ENCODE peak calls at places on chromosomes 11 and 22, in eight cellular contexts. R is type B pancreatic cell, A is pulmonary artery endothelial cell, G is A172, V is NCI-H774, W is AG08396, Z is spleen, U is glomerular endothelial cell. H is an unnamed sample.

GRCh38 chr11:45266693-45267451 is 19.3 kb downstream of the SYT13 start:
- DNase-seq in R (no peak), A (no peak), G (no peak), V (no peak), W (no peak), Z (no peak), U (no peak), H (no peak)

GRCh38 chr11:26753738-26754504 is 32.1 kb upstream of the SLC5A12 start:
- DNase-seq in R (no peak), A (no peak), G (peak), V (peak), W (peak), Z (no peak), U (peak), H (no peak)

GRCh38 chr11:97860237-97860636 is 1160.5 kb upstream of the CNTN5 start:
- DNase-seq in R (no peak), A (no peak), G (no peak), V (no peak), W (no peak), Z (no peak), U (no peak), H (no peak)

GRCh38 chr22:29917052-29917902 is 34.3 kb downstream of the MTMR3 start:
- DNase-seq in R (no peak), A (no peak), G (no peak), V (no peak), W (no peak), Z (no peak), U (no peak), H (no peak)

GRCh38 chr11:106304274-106304673 is 226.8 kb downstream of the AASDHPPT start:
- DNase-seq in R (no peak), A (no peak), G (no peak), V (no peak), W (peak), Z (no peak), U (no peak), H (no peak)

GRCh38 chr11:86696004-86696403 is 23.6 kb upstream of the ME3 start:
- DNase-seq in R (no peak), A (peak), G (peak), V (no peak), W (peak), Z (no peak), U (peak), H (peak)

GRCh38 chr11:106523921-106524320 is 446.5 kb downstream of the AASDHPPT start:
- DNase-seq in R (no peak), A (no peak), G (no peak), V (no peak), W (no peak), Z (no peak), U (no peak), H (no peak)

GRCh38 chr22:36439481-36440271 is 41.8 kb downstream of the TXN2 start:
- DNase-seq in R (no peak), A (no peak), G (peak), V (no peak), W (peak), Z (no peak), U (no peak), H (no peak)

GRCh38 chr22:35089139-35089538 is 23.2 kb downstream of the ISX start:
- DNase-seq in R (no peak), A (no peak), G (no peak), V (no peak), W (no peak), Z (no peak), U (no peak), H (no peak)

GRCh38 chr11:67307545-67308001 is 4.2 kb downstream of the SSH3 start:
- DNase-seq in R (no peak), A (no peak), G (no peak), V (no peak), W (no peak), Z (peak), U (no peak), H (no peak)

GRCh38 chr11:77381749-77382693 is 80.5 kb upstream of the GDPD4 start:
- DNase-seq in R (no peak), A (no peak), G (peak), V (no peak), W (peak), Z (no peak), U (no peak), H (no peak)

GRCh38 chr11:68338041-68338800 is 25.8 kb downstream of the LRP5 start:
- DNase-seq in R (no peak), A (no peak), G (no peak), V (no peak), W (peak), Z (no peak), U (no peak), H (peak)

GRCh38 chr11:35803115-35803514 is 140.5 kb downstream of the TRIM44 start:
- DNase-seq in R (no peak), A (no peak), G (no peak), V (no peak), W (no peak), Z (no peak), U (no peak), H (no peak)

GRCh38 chr22:30875481-30876215 is 92.9 kb downstream of the MORC2 start:
- DNase-seq in R (peak), A (no peak), G (no peak), V (no peak), W (no peak), Z (peak), U (no peak), H (no peak)

GRCh38 chr22:43110444-43110926 is at the start of gene BIK:
- DNase-seq in R (no peak), A (no peak), G (no peak), V (no peak), W (peak), Z (peak), U (no peak), H (no peak)